ENCODE peak calls at places on chromosome 10, in five cellular contexts. G is stimulated activated CD4-positive, alpha-beta T cell treated with anti-CD3 and anti-CD28 coated beads, Interleukin-15, amount 100 ng/mL, for 1 hour; V is SJSA1; B is HTR-8/SVneo; S is NCI-H1105. D is an unnamed sample.

GRCh38 chr10:154348-154747 is 19.1 kb downstream of the ZMYND11 start:
- DNase-seq in G (no peak), V (no peak), B (no peak), S (no peak), D (no peak)

GRCh38 chr10:106082865-106083264 is 1081.6 kb downstream of the SORCS1 start:
- DNase-seq in G (no peak), V (no peak), B (no peak), S (no peak), D (no peak)

GRCh38 chr10:108363566-108363965 is 1199.1 kb upstream of the SORCS1 start:
- DNase-seq in G (no peak), V (no peak), B (no peak), S (no peak), D (no peak)

GRCh38 chr10:26438534-26439269 is 561 bp downstream of the APBB1IP start:
- DNase-seq in G (peak), V (no peak), B (no peak), S (no peak), D (no peak)

GRCh38 chr10:126689461-126689994 is 19.0 kb upstream of the C10orf90 start:
- DNase-seq in G (no peak), V (no peak), B (no peak), S (no peak), D (no peak)

GRCh38 chr10:124249196-124249595 is 155.8 kb upstream of the CHST15 start:
- DNase-seq in G (no peak), V (no peak), B (no peak), S (no peak), D (no peak)

GRCh38 chr10:62993121-62993520 is 140.0 kb upstream of the NRBF2 start:
- DNase-seq in G (no peak), V (no peak), B (no peak), S (no peak), D (no peak)

GRCh38 chr10:36341466-36341865 is 699.4 kb upstream of the FZD8 start:
- DNase-seq in G (no peak), V (no peak), B (no peak), S (no peak), D (no peak)

GRCh38 chr10:132463333-132464255 is 66.6 kb downstream of the PWWP2B start:
- DNase-seq in G (no peak), V (no peak), B (no peak), S (no peak), D (no peak)

GRCh38 chr10:91589015-91589655 is 43.7 kb downstream of the PPP1R3C start:
- DNase-seq in G (no peak), V (peak), B (peak), S (no peak), D (no peak)

GRCh38 chr10:43140414-43140813 is 2.2 kb downstream of the CSGALNACT2 start:
- DNase-seq in G (no peak), V (peak), B (peak), S (no peak), D (no peak)

GRCh38 chr10:51607436-51607835 is 92.0 kb downstream of the CSTF2T start:
- DNase-seq in G (no peak), V (no peak), B (no peak), S (no peak), D (no peak)

GRCh38 chr10:119139464-119140067 is 25.9 kb downstream of the SFXN4 start:
- DNase-seq in G (peak), V (peak), B (peak), S (no peak), D (peak)

GRCh38 chr10:128506423-128506822 is 380.2 kb upstream of the MKI67 start:
- DNase-seq in G (no peak), V (no peak), B (no peak), S (no peak), D (no peak)

GRCh38 chr10:13740416-13740815 is 153.7 kb downstream of the PRPF18 start:
- DNase-seq in G (no peak), V (no peak), B (no peak), S (no peak), D (no peak)

GRCh38 chr10:21705828-21706176 is 171.8 kb downstream of the MLLT10 start:
- DNase-seq in G (no peak), V (no peak), B (no peak), S (no peak), D (no peak)

GRCh38 chr10:110978204-110978603 is 58.8 kb downstream of the SHOC2 start:
- DNase-seq in G (no peak), V (peak), B (no peak), S (no peak), D (no peak)

GRCh38 chr10:126017961-126018560 is 121.7 kb downstream of the FANK1 start:
- DNase-seq in G (no peak), V (peak), B (no peak), S (no peak), D (no peak)

GRCh38 chr10:28359334-28359733 is 56.5 kb upstream of the MPP7 start:
- DNase-seq in G (no peak), V (no peak), B (no peak), S (no peak), D (no peak)

GRCh38 chr10:124943301-124944092 is 1.6 kb downstream of the ZRANB1 start:
- DNase-seq in G (no peak), V (peak), B (no peak), S (no peak), D (no peak)

GRCh38 chr10:43262043-43262901 is 4.6 kb downstream of the RASGEF1A start:
- DNase-seq in G (no peak), V (no peak), B (no peak), S (no peak), D (no peak)

GRCh38 chr10:99858849-99859248 is 76.4 kb downstream of the ABCC2 start:
- DNase-seq in G (no peak), V (no peak), B (no peak), S (no peak), D (no peak)

GRCh38 chr10:72314263-72314662 is 40.5 kb downstream of the DNAJB12 start:
- DNase-seq in G (no peak), V (no peak), B (no peak), S (no peak), D (no peak)

GRCh38 chr10:125982256-125982948 is 86.0 kb downstream of the FANK1 start:
- DNase-seq in G (no peak), V (peak), B (peak), S (no peak), D (peak)

GRCh38 chr10:100623541-100623940 is 87.8 kb downstream of the HIF1AN start:
- DNase-seq in G (no peak), V (no peak), B (no peak), S (no peak), D (no peak)

GRCh38 chr10:128147064-128147463 is 20.8 kb upstream of the MKI67 start:
- DNase-seq in G (no peak), V (no peak), B (no peak), S (no peak), D (no peak)

GRCh38 chr10:30537586-30537985 is 92.0 kb downstream of the LYZL2 start:
- DNase-seq in G (no peak), V (no peak), B (no peak), S (no peak), D (no peak)

GRCh38 chr10:70843333-70843732 is 27.6 kb downstream of the SGPL1 start:
- DNase-seq in G (no peak), V (no peak), B (no peak), S (peak), D (no peak)

GRCh38 chr10:124403548-124403947 is 15.2 kb downstream of the OAT start:
- DNase-seq in G (no peak), V (peak), B (peak), S (peak), D (no peak)

GRCh38 chr10:52215745-52216361 is 98.2 kb upstream of the DKK1 start:
- DNase-seq in G (no peak), V (peak), B (peak), S (peak), D (peak)

GRCh38 chr10:132185601-132186487 is 904 bp upstream of the DPYSL4 start:
- DNase-seq in G (peak), V (no peak), B (no peak), S (no peak), D (no peak)

GRCh38 chr10:84214612-84215235 is 10.6 kb downstream of the LRIT2 start:
- DNase-seq in G (no peak), V (no peak), B (no peak), S (no peak), D (no peak)